ENCODE peak calls at places on chromosomes 13 and 19, in nine cellular contexts. Q is ascending aorta; L is AG04450; D is tibial nerve; A is SJSA1; H is cardiac muscle cell; I is heart left ventricle; T is thoracic aorta; V is CD8-positive, alpha-beta memory T cell. P is an unnamed sample.

GRCh38 chr13:58655086-58655485 is 1023.5 kb downstream of the PCDH17 start:
- DNase-seq in T (no peak), I (no peak), A (no peak), D (no peak), Q (no peak), V (no peak), L (no peak), H (no peak), P (no peak)

GRCh38 chr19:13843104-13843921 is 33.6 kb upstream of the NANOS3 start:
- DNase-seq in I (peak), Q (peak), A (peak), H (peak), T (no peak), L (no peak), V (no peak), D (no peak), P (peak)

GRCh38 chr13:79997244-79997643 is 343.7 kb downstream of the SPRY2 start:
- DNase-seq in D (no peak), T (no peak), Q (no peak), A (no peak), L (no peak), H (no peak), V (no peak), I (no peak), P (no peak)

GRCh38 chr19:12159773-12160414 is 3.0 kb upstream of the ZNF136 start:
- DNase-seq in A (no peak), D (no peak), L (no peak), V (no peak), Q (no peak), H (no peak), T (no peak), I (no peak), P (no peak)

GRCh38 chr13:64239372-64239771 is 2823.7 kb upstream of the PCDH20 start:
- DNase-seq in H (peak), T (no peak), A (peak), V (no peak), I (no peak), Q (no peak), L (no peak), D (no peak), P (no peak)

GRCh38 chr19:6039541-6040225 is 61.7 kb upstream of the RANBP3 start:
- DNase-seq in D (no peak), L (no peak), V (no peak), H (no peak), A (no peak), Q (peak), I (no peak), T (no peak), P (peak)

GRCh38 chr19:18349524-18350128 is 9.2 kb downstream of the PGPEP1 start:
- DNase-seq in Q (no peak), D (peak), L (no peak), I (peak), T (no peak), H (peak), V (no peak), A (peak), P (peak)

GRCh38 chr19:3516675-3517207 is 10.6 kb downstream of the FZR1 start:
- DNase-seq in L (no peak), Q (no peak), V (peak), I (no peak), D (no peak), A (no peak), H (no peak), T (no peak), P (no peak)

DNA sequence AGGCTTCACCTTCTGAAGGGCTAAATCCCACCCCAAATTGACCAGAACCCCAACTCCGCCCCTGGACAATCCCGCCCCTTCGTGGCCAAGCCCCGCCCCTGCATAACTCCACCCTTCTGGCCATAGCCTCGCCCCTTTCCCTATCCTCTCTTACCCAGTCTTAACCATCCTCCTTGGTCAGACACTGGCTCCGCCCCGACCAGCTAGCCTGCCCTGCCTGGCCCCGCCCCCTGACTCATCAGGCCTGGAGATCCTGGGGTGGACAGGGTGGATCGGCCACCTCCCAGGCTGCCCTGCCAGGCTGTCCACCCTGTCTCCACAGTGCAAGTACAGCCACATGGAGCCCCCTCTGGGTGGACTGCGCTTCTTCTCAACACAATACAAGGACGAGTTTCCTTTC is 8.0 kb upstream of the ZNF358 start:
- DNase-seq in L (peak), H (peak), I (no peak), T (peak), D (peak), Q (peak), A (peak), V (no peak), P (peak)
- H3K27ac ChIP-seq in L (no peak), H (no peak), I (no peak), T (no peak), D (no peak), Q (no peak), A (no peak), V (no peak), P (no peak)

DNA sequence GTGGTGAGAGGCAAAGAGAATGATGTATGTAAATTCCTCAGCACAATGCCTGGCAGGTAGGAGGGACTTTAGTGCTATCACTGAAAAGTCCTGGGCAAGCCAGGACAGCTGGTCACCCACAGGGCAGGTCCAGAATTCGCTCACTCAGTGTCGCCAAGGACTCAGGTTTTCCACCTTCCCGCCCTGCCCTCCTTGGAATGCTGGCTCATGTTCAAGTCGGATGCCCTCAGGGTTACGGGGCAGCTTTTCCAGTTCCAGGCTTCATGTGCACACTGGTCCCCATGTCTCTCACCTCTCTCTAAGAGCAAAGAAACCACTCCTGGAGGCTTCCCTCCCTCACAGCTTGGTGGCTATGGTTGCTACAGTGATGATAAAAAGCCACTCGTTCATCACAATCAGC is 24.8 kb upstream of the NAXD start:
- DNase-seq in A (no peak), H (no peak), L (no peak), V (no peak), T (no peak), D (no peak), I (no peak), Q (no peak), P (peak)
- H3K4me3 ChIP-seq in A (no peak), H (no peak), L (no peak), V (no peak), T (no peak), D (no peak), I (no peak), Q (no peak), P (no peak)

DNA sequence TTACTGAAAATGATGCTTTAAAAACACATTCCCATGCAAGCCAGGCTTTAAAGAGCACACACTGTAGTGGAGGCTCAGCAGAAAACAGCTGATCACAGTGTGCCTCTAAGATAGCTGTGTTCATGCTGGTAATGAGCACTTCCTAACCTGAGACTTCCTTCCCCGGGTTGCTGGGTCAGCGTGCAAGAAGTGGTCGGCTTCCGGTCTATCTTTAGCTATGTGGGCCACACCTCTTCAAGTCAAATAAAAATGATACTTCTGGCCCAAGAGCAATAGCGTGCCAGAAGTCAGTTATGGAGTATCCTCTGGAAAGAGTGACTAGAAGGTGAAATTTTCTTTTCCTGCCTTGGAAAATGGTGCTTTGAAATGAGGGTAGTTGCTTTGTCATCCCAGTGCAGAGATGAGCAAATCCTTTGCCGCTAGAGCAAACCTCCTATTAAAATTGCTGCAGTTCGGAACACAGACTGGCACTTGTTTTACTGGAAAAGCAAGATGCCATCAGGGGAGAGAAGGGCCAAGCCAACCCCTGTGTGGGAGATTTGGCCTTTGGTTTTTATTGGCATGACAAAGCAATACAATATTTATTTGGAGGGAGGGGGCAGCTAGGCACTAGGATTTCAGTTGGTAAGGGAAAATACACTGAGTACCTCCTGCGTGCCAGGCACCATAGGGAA is 64.2 kb downstream of the ARHGAP35 start:
- DNase-seq in A (no peak), L (no peak), I (no peak), D (no peak), V (peak), T (no peak), H (no peak), Q (peak), P (no peak)
- H3K27ac ChIP-seq in A (no peak), L (no peak), I (peak), D (peak), V (no peak), T (peak), H (peak), Q (peak), P (peak)

DNA sequence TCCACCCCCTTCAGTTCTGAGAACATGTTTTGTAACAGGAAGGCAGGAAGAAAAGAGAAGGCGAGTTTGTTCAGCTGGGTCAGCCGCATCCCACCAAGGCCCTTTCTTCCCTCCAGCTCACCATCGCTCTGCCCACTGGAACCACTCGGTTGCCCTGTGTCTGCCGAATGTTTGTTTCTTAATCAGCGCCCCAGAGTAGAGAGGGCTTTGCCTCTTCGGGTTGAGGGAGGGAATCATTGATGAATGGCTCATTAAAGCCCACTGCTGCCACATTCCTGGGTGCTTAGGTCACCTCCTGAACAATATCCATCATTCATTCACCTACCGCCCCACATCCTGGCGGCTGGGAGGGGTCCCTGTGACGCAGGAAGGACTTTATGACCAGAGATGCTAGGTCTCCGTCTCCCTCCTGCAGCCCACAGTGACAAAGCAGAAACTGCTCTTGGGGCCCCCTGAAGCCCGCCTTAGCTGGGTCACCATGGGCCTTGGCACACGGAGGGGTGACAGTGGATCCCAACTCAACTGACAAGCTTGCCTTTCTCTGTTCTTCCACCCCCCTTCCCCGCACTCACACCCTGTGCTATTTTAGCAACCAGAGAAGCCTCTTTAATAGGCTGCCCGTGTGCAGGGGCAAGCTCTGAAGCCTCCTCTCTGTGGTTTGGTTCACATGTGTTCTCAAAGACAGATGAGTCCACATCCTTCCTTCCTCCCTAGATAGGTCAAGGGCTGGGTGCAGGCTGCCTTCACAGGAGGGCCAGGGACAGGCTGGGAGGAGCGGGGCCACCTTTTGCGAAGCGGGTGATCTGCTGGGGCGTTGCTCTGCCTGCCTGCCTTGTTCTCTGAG is 46.2 kb downstream of the ACTN4 start:
- DNase-seq in H (peak), Q (peak), A (peak), D (no peak), L (no peak), T (no peak), V (peak), I (no peak), P (no peak)
- H3K4me3 ChIP-seq in H (no peak), Q (peak), A (peak), D (no peak), L (no peak), T (peak), V (no peak), I (no peak), P (no peak)

GRCh38 chr13:42577538-42577937 is 3.6 kb downstream of the TNFSF11 start:
- DNase-seq in L (no peak), A (no peak), D (no peak), Q (no peak), V (no peak), T (no peak), I (no peak), H (no peak), P (no peak)

GRCh38 chr13:42580644-42581043 is 6.7 kb downstream of the TNFSF11 start:
- DNase-seq in T (no peak), I (no peak), Q (no peak), L (no peak), D (no peak), V (no peak), H (no peak), A (no peak), P (no peak)

GRCh38 chr13:42575938-42576337 is 2.0 kb downstream of the TNFSF11 start:
- DNase-seq in I (no peak), L (no peak), D (no peak), V (no peak), H (no peak), Q (no peak), T (no peak), A (no peak), P (no peak)

DNA sequence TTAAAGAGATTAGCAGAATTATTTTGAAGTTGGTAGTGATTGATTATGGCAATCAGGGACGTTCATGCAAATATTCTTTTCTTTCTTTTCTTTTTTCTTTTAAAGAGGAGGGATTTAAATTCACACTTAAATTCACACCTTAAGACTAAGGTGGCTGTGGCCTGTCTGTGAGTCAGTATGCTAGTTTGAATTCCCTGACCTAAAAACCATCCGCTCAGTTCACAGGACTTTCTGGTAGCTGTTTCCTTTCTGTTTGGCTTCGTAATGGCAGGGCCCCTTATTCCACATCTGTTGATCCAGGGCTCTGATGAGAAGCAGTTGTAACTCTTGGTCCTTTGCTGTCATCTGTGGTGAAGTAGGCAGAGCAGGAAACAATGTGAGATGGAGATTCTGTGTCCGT is 7.5 kb downstream of the TNFSF11 start:
- DNase-seq in T (no peak), L (no peak), A (no peak), D (no peak), I (no peak), V (no peak), H (no peak), Q (no peak), P (no peak)
- H3K27ac ChIP-seq in T (no peak), L (no peak), A (no peak), D (no peak), I (no peak), V (no peak), H (no peak), Q (no peak), P (no peak)

GRCh38 chr13:50384724-50385123 is 369.5 kb downstream of the KCNRG start:
- DNase-seq in L (no peak), I (no peak), H (no peak), V (no peak), T (no peak), Q (no peak), A (no peak), D (no peak), P (no peak)

GRCh38 chr13:50388481-50388880 is 373.2 kb downstream of the KCNRG start:
- DNase-seq in Q (no peak), L (no peak), T (no peak), A (no peak), V (no peak), D (no peak), H (no peak), I (no peak), P (no peak)

GRCh38 chr13:50387124-50387581 is 371.9 kb downstream of the KCNRG start:
- DNase-seq in I (peak), Q (peak), D (peak), A (no peak), L (no peak), T (no peak), V (peak), H (no peak), P (peak)

GRCh38 chr13:50389726-50390125 is 374.5 kb downstream of the KCNRG start:
- DNase-seq in V (no peak), H (no peak), Q (no peak), D (no peak), A (no peak), T (no peak), L (no peak), I (no peak), P (no peak)

DNA sequence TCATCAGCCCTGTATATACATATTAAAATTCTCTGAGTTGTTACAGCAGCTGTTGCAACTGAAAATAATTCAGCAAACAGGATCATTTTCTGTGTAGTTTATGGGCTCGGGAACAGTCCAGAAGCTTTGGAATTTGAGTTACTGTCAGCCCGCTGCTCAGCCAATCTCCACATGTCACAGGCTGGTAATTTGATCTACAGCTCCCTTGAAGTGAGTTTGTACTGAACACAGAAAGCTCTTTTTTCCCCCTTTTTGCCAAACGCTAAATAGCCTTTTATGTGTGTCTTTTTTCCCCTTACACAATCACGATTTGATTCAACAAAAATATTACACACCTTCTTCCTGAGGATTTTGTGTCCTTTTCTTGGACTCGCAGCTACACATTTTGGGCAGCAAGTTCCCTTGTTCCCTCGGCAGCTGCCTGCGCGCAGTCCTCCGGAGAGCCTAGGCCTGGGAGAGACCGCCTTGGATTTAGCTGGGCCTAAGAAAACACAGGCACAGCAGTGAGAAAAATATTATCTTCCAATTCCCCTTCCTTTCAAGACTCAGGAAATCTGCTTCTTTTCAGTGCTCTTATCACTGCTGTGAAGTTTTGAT is 371.4 kb downstream of the KCNRG start:
- DNase-seq in V (no peak), L (peak), H (peak), T (no peak), Q (no peak), D (peak), A (no peak), I (peak), P (no peak)
- H3K4me3 ChIP-seq in V (no peak), L (peak), H (no peak), T (peak), Q (peak), D (no peak), A (no peak), I (peak), P (no peak)

GRCh38 chr13:109715902-109716301 is 70.5 kb downstream of the IRS2 start:
- DNase-seq in Q (peak), V (no peak), T (no peak), D (peak), I (no peak), L (no peak), H (peak), A (no peak), P (no peak)
- H3K27ac ChIP-seq in Q (no peak), V (no peak), T (no peak), D (no peak), I (no peak), L (no peak), H (no peak), A (no peak), P (no peak)

DNA sequence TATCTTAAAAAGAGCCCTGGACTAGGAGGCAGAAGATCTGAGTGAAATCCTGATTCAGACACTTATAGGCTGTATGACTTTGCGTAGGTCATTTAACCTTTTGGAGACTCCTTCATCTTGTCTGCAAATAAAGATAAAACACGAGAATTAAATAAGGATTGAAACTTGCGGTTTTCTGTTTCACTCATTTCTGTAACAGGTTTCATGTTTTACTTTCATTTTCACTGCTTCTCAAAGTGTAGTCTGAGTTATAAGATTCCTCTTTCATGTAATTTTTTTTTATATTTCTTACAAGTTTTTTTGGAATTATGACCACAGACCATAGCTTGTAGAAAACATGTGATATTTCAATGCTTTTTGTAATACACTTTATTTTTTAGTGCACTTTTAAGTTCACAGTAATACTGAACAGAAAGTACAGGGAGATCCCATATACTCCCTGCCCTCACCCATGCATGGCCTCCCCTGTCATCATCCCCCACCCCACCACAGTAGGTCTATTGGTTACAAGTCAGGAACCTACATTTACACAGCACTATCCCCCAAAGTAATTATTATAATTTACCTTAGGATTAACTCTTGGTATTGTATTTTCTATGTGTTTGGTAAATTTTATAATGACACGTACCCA is 174.6 kb downstream of the ITGBL1 start:
- DNase-seq in T (no peak), D (no peak), A (peak), L (no peak), I (no peak), Q (no peak), V (peak), H (no peak), P (no peak)
- H3K4me3 ChIP-seq in T (peak), D (peak), A (peak), L (peak), I (peak), Q (peak), V (peak), H (no peak), P (no peak)